ENCODE peak calls at places on chromosomes 4 and X, in nine cellular contexts. Z is SK-N-SH, N is fibroblast of lung, I is keratinocyte, X is H9, K is neural progenitor cell, F is HCT116, H is hepatocyte, C is endothelial cell of umbilical vein. U is an unnamed sample. For H4K20me1, the result is how much of the 10 kb centered on the place peaks cover.

GRCh38 chr4:152188801-152189200 is 347.1 kb downstream of the FBXW7 start:
- DNase-seq in H (no peak), K (no peak), Z (no peak), X (no peak), N (no peak), F (no peak), C (no peak), I (no peak), U (no peak)

GRCh38 chr4:108142870-108143269 is 25.9 kb downstream of the LEF1 start:
- DNase-seq in F (no peak), X (no peak), H (no peak), K (no peak), I (no peak), N (no peak), C (no peak), Z (no peak), U (no peak)

GRCh38 chrX:70508296-70508911 is 63.8 kb downstream of the DLG3 start:
- DNase-seq in X (peak), I (no peak), N (no peak), F (no peak), C (peak), K (peak), Z (no peak), H (no peak), U (peak)

GRCh38 chrX:39133971-39134370 is 332.7 kb downstream of the MID1IP1 start:
- DNase-seq in C (no peak), Z (no peak), H (peak), K (no peak), F (no peak), I (no peak), N (no peak), X (peak), U (no peak)

GRCh38 chrX:125151146-125151545 is 168.5 kb upstream of the TEX13C start:
- DNase-seq in K (no peak), F (no peak), Z (no peak), N (no peak), C (no peak), X (no peak), I (no peak), H (no peak), U (no peak)

GRCh38 chrX:10579753-10580060 is 40.7 kb downstream of the MID1 start:
- DNase-seq in K (peak), Z (no peak), F (peak), X (no peak), H (no peak), N (peak), I (no peak), C (peak), U (peak)

GRCh38 chr4:183240581-183241321 is 79.3 kb downstream of the CLDN22 start:
- DNase-seq in I (no peak), Z (no peak), N (no peak), X (peak), K (no peak), F (no peak), C (no peak), H (no peak), U (no peak)

GRCh38 chr4:38489924-38490639 is 173.9 kb upstream of the KLF3 start:
- DNase-seq in N (peak), Z (no peak), F (no peak), X (peak), H (peak), I (no peak), K (peak), C (no peak), U (peak)

GRCh38 chr4:183249854-183250253 is 70.2 kb downstream of the CLDN22 start:
- DNase-seq in I (no peak), X (no peak), K (peak), Z (peak), H (peak), F (no peak), C (peak), N (peak), U (peak)

GRCh38 chr4:3320361-3321023 is 27.7 kb downstream of the RGS12 start:
- DNase-seq in I (no peak), N (no peak), C (no peak), Z (no peak), K (no peak), F (no peak), X (peak), H (peak), U (no peak)
- H4K20me1 ChIP-seq in I (under half), N (under half), C (under half), Z (under half), K (under half), F (under half), X (under half), H (under half), U (under half)

GRCh38 chr4:89021678-89022077 is 35.3 kb downstream of the FAM13A start:
- DNase-seq in Z (no peak), F (no peak), H (peak), I (no peak), X (no peak), C (no peak), K (no peak), N (no peak), U (no peak)

GRCh38 chr4:89023140-89023539 is 33.8 kb downstream of the FAM13A start:
- DNase-seq in C (peak), K (no peak), H (no peak), Z (no peak), F (no peak), I (no peak), N (no peak), X (no peak), U (no peak)

GRCh38 chr4:89026542-89026941 is 30.4 kb downstream of the FAM13A start:
- DNase-seq in C (no peak), Z (no peak), H (no peak), F (no peak), X (no peak), N (no peak), I (no peak), K (no peak), U (no peak)

GRCh38 chr4:89022426-89023128 is 34.4 kb downstream of the FAM13A start:
- DNase-seq in X (no peak), Z (no peak), N (no peak), I (no peak), H (no peak), C (no peak), F (no peak), K (no peak), U (no peak)

GRCh38 chr4:89024051-89024675 is 32.8 kb downstream of the FAM13A start:
- DNase-seq in N (peak), F (peak), K (peak), I (peak), Z (peak), C (peak), H (peak), X (no peak), U (peak)
- H4K20me1 ChIP-seq in N (under half), F (under half), K (under half), I (under half), Z (under half), C (under half), H (under half), X (under half), U (under half)

DNA sequence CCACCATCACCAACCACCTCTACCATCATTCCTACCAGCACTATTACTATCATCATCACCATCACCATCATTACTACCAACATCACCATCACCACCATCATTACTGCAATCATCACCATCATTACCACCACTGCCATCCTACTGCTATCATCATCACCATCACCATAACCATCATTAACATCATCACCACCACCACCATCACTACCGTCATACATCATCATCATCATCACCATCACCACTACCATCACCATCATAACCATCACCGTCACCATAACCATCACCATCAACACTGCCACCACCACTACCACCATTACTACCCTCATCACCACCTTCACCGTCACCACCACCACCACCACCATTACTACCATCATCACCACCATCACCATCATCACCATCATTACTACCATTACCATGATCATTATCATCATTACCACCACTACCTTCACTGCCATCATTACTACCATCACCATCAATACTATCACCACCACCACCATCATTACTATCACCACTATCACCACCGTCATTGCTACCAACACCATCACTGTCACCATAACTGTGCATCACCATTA is 71.8 kb downstream of the PSAPL1 start:
- DNase-seq in I (no peak), N (no peak), C (no peak), H (no peak), Z (no peak), X (no peak), K (no peak), F (no peak), U (no peak)
- H4K20me1 ChIP-seq in I (under half), N (under half), C (under half), H (under half), Z (under half), X (under half), K (under half), F (under half), U (under half)

DNA sequence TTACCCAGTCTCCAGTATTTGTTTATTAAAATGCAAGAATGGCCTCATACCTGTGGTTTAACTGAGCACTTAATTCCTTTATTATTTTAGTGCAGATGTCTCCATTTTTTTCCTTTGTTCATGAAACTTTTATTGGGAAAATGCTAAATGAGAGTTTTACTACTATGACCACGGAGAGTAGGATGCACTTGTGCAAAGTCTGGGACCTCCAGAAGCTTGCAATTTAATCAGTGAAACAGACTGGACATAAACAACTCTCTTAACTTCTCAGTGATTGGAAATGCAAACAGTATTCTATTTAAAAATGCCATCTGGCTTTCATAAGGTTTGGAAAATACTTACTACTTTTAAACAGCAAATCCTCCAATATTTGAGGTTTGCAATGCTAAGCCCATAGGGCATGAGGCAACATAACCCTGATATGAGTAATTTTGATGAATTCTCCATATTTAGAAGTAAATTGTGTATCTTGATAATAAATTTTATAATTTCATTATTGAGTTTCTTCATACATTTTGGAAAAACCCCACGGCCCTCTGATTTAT is 718.7 kb upstream of the MAGEB2 start:
- DNase-seq in N (peak), H (no peak), Z (no peak), C (no peak), F (no peak), X (no peak), I (no peak), K (no peak), U (no peak)
- H4K20me1 ChIP-seq in N (under half), H (under half), Z (under half), C (under half), F (under half), X (under half), I (under half), K (under half), U (under half)

U was measured in GM23248.